ENCODE peak calls at places on chromosomes 6 and 20, in ten cellular contexts. X, T, G, I, A, K, D, F, O and J are unnamed samples.

GRCh38 chr20:11497543-11497942 is 420.1 kb upstream of the BTBD3 start:
- DNase-seq in A (no peak), G (no peak), K (no peak), T (no peak), O (no peak), D (no peak), F (no peak), X (no peak), I (no peak), J (no peak)

GRCh38 chr6:36650848-36651247 is 27.7 kb upstream of the CDKN1A start:
- DNase-seq in O (no peak), A (no peak), X (no peak), K (no peak), G (no peak), T (no peak), D (no peak), F (peak; percentile 63), I (no peak), J (no peak)

GRCh38 chr6:155224031-155224451 is 39.8 kb upstream of the CLDN20 start:
- DNase-seq in K (no peak), X (peak; percentile 85), A (no peak), G (peak; percentile 95), O (no peak), F (no peak), I (no peak), T (no peak), D (no peak), J (no peak)

GRCh38 chr6:167898673-167899311 is 72.1 kb downstream of the AFDN start:
- DNase-seq in T (peak; percentile 19), F (no peak), K (no peak), I (no peak), X (no peak), A (no peak), D (no peak), O (no peak), G (peak; percentile 68), J (no peak)

GRCh38 chr20:20663841-20664240 is 48.6 kb downstream of the RALGAPA2 start:
- DNase-seq in D (no peak), F (no peak), K (no peak), I (no peak), T (no peak), O (no peak), G (no peak), X (no peak), A (no peak), J (no peak)

GRCh38 chr20:32891491-32891890 is 32.8 kb downstream of the EFCAB8 start:
- DNase-seq in D (no peak), F (no peak), X (no peak), O (no peak), A (no peak), K (no peak), I (no peak), G (no peak), T (no peak), J (no peak)

GRCh38 chr20:59071224-59071623 is 28.6 kb upstream of the PRELID3B start:
- DNase-seq in K (no peak), F (no peak), X (no peak), G (no peak), A (no peak), O (no peak), I (no peak), D (no peak), T (no peak), J (no peak)

GRCh38 chr20:956330-956951 is 40.3 kb upstream of the ANGPT4 start:
- DNase-seq in K (peak; percentile 58), G (peak; percentile 51), I (peak; percentile 15), X (peak; percentile 43), O (peak; percentile 54), F (peak; percentile 68), A (peak; percentile 69), D (peak; percentile 83), T (peak; percentile 87), J (peak; percentile 80)

GRCh38 chr6:3518356-3518841 is 61.5 kb upstream of the SLC22A23 start:
- DNase-seq in F (peak; percentile 55), G (peak; percentile 73), X (no peak), T (no peak), K (no peak), I (no peak), A (no peak), O (no peak), D (peak; percentile 73), J (no peak)

GRCh38 chr20:31718952-31719643 is 3.6 kb downstream of the BCL2L1 start:
- DNase-seq in A (no peak), D (no peak), X (no peak), F (peak; percentile 54), T (no peak), I (no peak), O (no peak), G (no peak), K (no peak), J (no peak)

GRCh38 chr20:64131406-64131805 is 24.0 kb upstream of the NPBWR2 start:
- DNase-seq in F (peak; percentile 28), D (no peak), I (no peak), G (no peak), X (no peak), O (no peak), T (peak; percentile 57), A (no peak), K (no peak), J (no peak)
- TF ChIP-seq CTCF in F (no peak), D (no peak), I (no peak), G (no peak), X (peak; percentile 53), O (no peak), T (peak; percentile 20), A (no peak), K (no peak), J (no peak)

GRCh38 chr6:106300944-106301343 is 24.6 kb downstream of the ATG5 start:
- DNase-seq in A (no peak), I (no peak), D (no peak), K (no peak), G (peak; percentile 65), X (no peak), F (no peak), O (no peak), T (peak; percentile 29), J (no peak)

DNA sequence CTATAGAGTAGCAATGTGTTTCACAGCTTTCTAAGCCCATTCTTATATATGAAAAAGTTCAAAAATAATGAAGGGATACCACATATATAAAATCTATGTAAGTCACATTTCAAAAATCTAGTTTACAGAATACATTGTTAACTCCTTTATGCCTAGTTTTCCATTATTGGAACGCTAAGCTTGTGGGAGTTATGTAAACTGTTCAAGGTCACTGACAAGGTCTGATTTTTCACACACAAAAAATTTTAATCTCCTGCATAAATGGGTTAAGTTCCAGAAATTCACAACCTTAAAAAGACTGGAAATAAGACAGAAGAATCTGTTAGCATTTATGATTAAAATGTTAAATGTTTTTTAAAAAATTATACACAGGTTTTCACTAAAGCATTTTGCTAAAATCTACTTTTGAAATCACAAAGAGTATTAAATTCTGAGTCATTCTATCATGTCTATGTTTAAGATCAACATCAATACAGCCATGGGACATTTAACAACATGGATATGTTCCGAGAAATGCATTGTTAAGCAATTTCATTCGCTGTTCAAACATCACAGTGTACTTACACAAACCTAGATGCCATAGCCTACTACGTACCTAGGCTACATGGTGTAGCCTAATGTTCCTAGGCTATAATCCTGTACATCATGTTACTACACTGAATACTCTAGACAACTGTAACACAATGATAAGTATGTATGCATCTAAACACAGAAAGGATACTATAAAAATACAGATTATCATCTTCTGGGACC is 25.4 kb downstream of the ATG5 start:
- DNase-seq in G (no peak), K (no peak), D (no peak), A (no peak), X (no peak), O (no peak), I (no peak), F (no peak), T (no peak), J (no peak)
- H3K27ac ChIP-seq in G (no peak overlapping the region), K (no peak overlapping the region), D (no peak overlapping the region), A (no peak overlapping the region), X (no peak overlapping the region), O (no peak overlapping the region), I (no peak overlapping the region), F (no peak overlapping the region), T (no peak overlapping the region), J (no peak overlapping the region)

DNA sequence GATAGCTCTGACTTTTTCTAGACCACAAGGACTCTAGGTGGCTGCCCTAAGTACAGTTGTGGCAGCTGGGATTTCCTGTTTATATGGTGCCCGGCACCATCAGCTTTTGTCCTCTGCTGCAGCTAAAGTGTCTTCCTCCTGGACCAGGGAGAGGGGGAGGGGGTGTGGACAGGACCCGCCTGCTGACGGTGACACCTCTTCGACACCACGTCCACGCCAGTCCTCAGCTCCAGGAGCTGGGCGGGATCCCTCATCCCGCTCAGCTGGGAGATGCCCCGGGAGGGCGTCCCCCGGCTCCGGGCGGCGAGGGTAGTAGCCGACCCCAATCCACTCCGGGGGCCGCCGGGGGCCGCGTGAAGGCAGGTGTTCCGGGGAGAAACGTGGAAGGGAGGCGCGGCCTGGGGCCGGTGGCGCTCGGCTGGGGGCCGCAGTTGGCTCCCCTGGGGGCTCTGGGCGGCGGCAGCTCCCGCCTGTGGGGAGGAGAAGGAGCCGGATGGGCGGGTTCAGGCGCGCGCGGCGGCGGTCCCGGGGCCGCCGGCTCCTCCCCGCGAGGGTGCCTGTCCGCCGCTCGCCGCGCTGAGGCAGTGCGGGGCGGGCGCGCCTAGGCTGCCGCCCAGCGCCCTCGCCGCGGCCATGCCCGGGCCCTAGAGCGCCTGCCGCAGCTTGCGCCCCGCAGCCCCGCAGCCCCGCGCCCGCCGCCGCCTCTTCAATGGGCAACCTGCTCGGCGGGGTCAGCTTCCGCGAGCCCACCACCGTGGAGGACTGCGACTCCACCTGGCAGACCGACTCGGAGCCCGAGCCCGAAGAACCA is at the start of gene OGFRL1:
- DNase-seq in G (peak; percentile 53), K (peak; percentile 58), X (peak; percentile 36), F (peak; percentile 66), T (peak; percentile 96), D (peak; percentile 76), A (peak; percentile 87), I (peak; percentile 25), O (peak; percentile 77), J (peak; percentile 82)
- H3K4me3 ChIP-seq in G (peak within 1 kb of the TSS; percentile 99), K (peak within 1 kb of the TSS; percentile 75), X (peak within 1 kb of the TSS; percentile 66), F (peak within 1 kb of the TSS; percentile 72), T (peak within 1 kb of the TSS; percentile 76), D (peak within 1 kb of the TSS; percentile 74), A (peak within 1 kb of the TSS; percentile 87), I (peak within 1 kb of the TSS; percentile 83), O (peak within 1 kb of the TSS; percentile 94), J (peak within 1 kb of the TSS; percentile 94)

GRCh38 chr6:161227004-161227950 is 46.6 kb downstream of the AGPAT4 start:
- DNase-seq in O (no peak), K (no peak), X (no peak), F (no peak), D (no peak), G (peak; percentile 76), T (no peak), I (no peak), A (no peak), J (no peak)

GRCh38 chr6:161230339-161230738 is 43.5 kb downstream of the AGPAT4 start:
- DNase-seq in D (no peak), K (no peak), I (no peak), O (no peak), A (no peak), F (no peak), G (no peak), X (no peak), T (no peak), J (no peak)

GRCh38 chr6:161226005-161226964 is 47.6 kb downstream of the AGPAT4 start:
- DNase-seq in I (no peak), T (no peak), O (no peak), A (no peak), K (no peak), F (no peak), D (no peak), X (no peak), G (no peak), J (no peak)

GRCh38 chr6:161228096-161228495 is 45.8 kb downstream of the AGPAT4 start:
- DNase-seq in A (no peak), K (no peak), T (no peak), X (no peak), G (no peak), F (no peak), D (no peak), I (no peak), O (no peak), J (no peak)

GRCh38 chr6:161228911-161229591 is 44.8 kb downstream of the AGPAT4 start:
- DNase-seq in T (no peak), A (no peak), X (peak; percentile 79), D (no peak), O (no peak), G (peak; percentile 95), F (no peak), K (no peak), I (no peak), J (no peak)
- TF ChIP-seq CTCF in T (no peak), A (no peak), X (peak; percentile 24), D (no peak), O (no peak), G (no peak), F (no peak), K (no peak), I (no peak), J (no peak)